ENCODE peak calls at places on chromosome 3, in four cellular contexts. V, U, P and W are unnamed samples.
A peak's percentile ranks its signal among the peaks of the same experiment; 100 is the strongest.

GRCh38 chr3:30681276-30682211 is 75.1 kb downstream of the TGFBR2 start:
- DNase-seq in V (peak; percentile 50), U (no peak), P (no peak), W (no peak)

GRCh38 chr3:1002010-1002409 is 90.8 kb upstream of the CNTN6 start:
- DNase-seq in V (no peak), U (no peak), P (no peak), W (no peak)

GRCh38 chr3:5505997-5506396 is 318.5 kb downstream of the EDEM1 start:
- DNase-seq in V (no peak), U (no peak), P (no peak), W (no peak)

GRCh38 chr3:177602601-177603136 is 405.4 kb upstream of the TBL1XR1 start:
- DNase-seq in V (peak; percentile 35), U (no peak), P (no peak), W (peak; percentile 83)

GRCh38 chr3:159637895-159638542 is 350.6 kb upstream of the IL12A start:
- DNase-seq in V (peak; percentile 77), U (no peak), P (no peak), W (peak; percentile 32)

GRCh38 chr3:46389306-46389705 is 17.6 kb downstream of the CCR5AS start:
- DNase-seq in V (no peak), U (no peak), P (no peak), W (no peak)

GRCh38 chr3:33440328-33440577 is at the start of gene UBP1:
- DNase-seq in V (no peak), U (no peak), P (peak; percentile 97), W (no peak)

GRCh38 chr3:184656991-184657669 is 54.7 kb downstream of the MAGEF1 start:
- DNase-seq in V (peak; percentile 96), U (peak; percentile 17), P (peak; percentile 26), W (peak; percentile 18)

GRCh38 chr3:116186128-116186527 is 259.2 kb downstream of the LSAMP start:
- DNase-seq in V (peak; percentile 4), U (no peak), P (no peak), W (no peak)

GRCh38 chr3:195271116-195271858 is at the start of gene XXYLT1:
- DNase-seq in V (peak; percentile 68), U (peak; percentile 85), P (peak; percentile 91), W (peak; percentile 83)

GRCh38 chr3:184336484-184337230 is 743 bp upstream of the FAM131A start:
- DNase-seq in V (peak; percentile 62), U (no peak), P (no peak), W (peak; percentile 15)

GRCh38 chr3:194255252-194256039 is 95.7 kb downstream of the CPN2 start:
- DNase-seq in V (no peak), U (peak; percentile 13), P (peak; percentile 41), W (no peak)

GRCh38 chr3:16583551-16583950 is 21.7 kb downstream of the DAZL start:
- DNase-seq in V (no peak), U (no peak), P (no peak), W (no peak)

GRCh38 chr3:135235541-135235940 is 440.5 kb downstream of the EPHB1 start:
- DNase-seq in V (no peak), U (no peak), P (no peak), W (no peak)

GRCh38 chr3:3615533-3615932 is 183.7 kb upstream of the LRRN1 start:
- DNase-seq in V (peak; percentile 72), U (no peak), P (no peak), W (no peak)

GRCh38 chr3:171948674-171949073 is 90.7 kb upstream of the FNDC3B start:
- DNase-seq in V (no peak), U (no peak), P (no peak), W (no peak)

GRCh38 chr3:124878561-124879394 is 8.4 kb downstream of the ITGB5 start:
- DNase-seq in V (peak; percentile 98), U (no peak), P (no peak), W (no peak)

GRCh38 chr3:25594007-25594502 is 70.7 kb downstream of the TOP2B start:
- DNase-seq in V (peak; percentile 68), U (no peak), P (no peak), W (peak; percentile 3)

GRCh38 chr3:145902166-145902565 is 258.8 kb downstream of the PLOD2 start:
- DNase-seq in V (peak; percentile 65), U (no peak), P (no peak), W (no peak)

GRCh38 chr3:102722317-102722716 is 287.5 kb downstream of the ZPLD1 start:
- DNase-seq in V (no peak), U (no peak), P (no peak), W (no peak)

GRCh38 chr3:34683851-34684250 is 885.4 kb downstream of the PDCD6IP start:
- DNase-seq in V (peak; percentile 16), U (peak; percentile 7), P (peak; percentile 5), W (peak; percentile 16)